ENCODE peak calls at places on chromosomes 11 and 22, in four cellular contexts. H, K, X and F are unnamed samples.

GRCh38 chr11:19073454-19074415 is 13.2 kb upstream of the MRGPRX2 start:
- DNase-seq in K (no peak), X (no peak), H (no peak), F (no peak)

GRCh38 chr11:73172992-73173656 is 31.0 kb upstream of the FCHSD2 start:
- DNase-seq in H (no peak), X (no peak), K (no peak), F (no peak)

GRCh38 chr22:32803020-32803758 is 1.7 kb downstream of the TIMP3 start:
- DNase-seq in K (no peak), H (no peak), X (peak), F (no peak)

GRCh38 chr22:44398791-44399190 is 86.0 kb upstream of the SHISAL1 start:
- DNase-seq in K (peak), X (no peak), H (no peak), F (no peak)

GRCh38 chr11:61922539-61922938 is 5.2 kb upstream of the RAB3IL1 start:
- DNase-seq in X (no peak), K (peak), H (peak), F (no peak)

GRCh38 chr22:36160499-36160942 is at the start of gene APOL3:
- DNase-seq in H (peak), X (no peak), K (peak), F (no peak)

GRCh38 chr11:99534812-99535211 is 514.1 kb downstream of the CNTN5 start:
- DNase-seq in H (no peak), K (no peak), X (no peak), F (no peak)

GRCh38 chr11:90373971-90374370 is 151.1 kb upstream of the CHORDC1 start:
- DNase-seq in X (no peak), H (no peak), K (no peak), F (no peak)

GRCh38 chr11:61742391-61742790 is 10.0 kb upstream of the MYRF start:
- DNase-seq in X (no peak), K (no peak), H (peak), F (no peak)

GRCh38 chr22:47423861-47424820 is 661.7 kb downstream of the TBC1D22A start:
- DNase-seq in H (no peak), X (no peak), K (no peak), F (no peak)

GRCh38 chr11:73189315-73189714 is 28.8 kb upstream of the P2RY2 start:
- DNase-seq in X (no peak), H (peak), K (no peak), F (no peak)

GRCh38 chr22:44697423-44698179 is 4.4 kb upstream of the PRR5 start:
- DNase-seq in K (peak), H (peak), X (peak), F (no peak)

GRCh38 chr11:123556633-123557032 is 97.8 kb downstream of the SCN3B start:
- DNase-seq in X (no peak), K (no peak), H (no peak), F (no peak)

GRCh38 chr22:44396727-44397722 is 84.3 kb upstream of the SHISAL1 start:
- DNase-seq in H (peak), X (no peak), K (peak), F (no peak)

GRCh38 chr11:79087238-79087956 is 353.4 kb downstream of the TENM4 start:
- DNase-seq in X (peak), H (no peak), K (no peak), F (no peak)

DNA sequence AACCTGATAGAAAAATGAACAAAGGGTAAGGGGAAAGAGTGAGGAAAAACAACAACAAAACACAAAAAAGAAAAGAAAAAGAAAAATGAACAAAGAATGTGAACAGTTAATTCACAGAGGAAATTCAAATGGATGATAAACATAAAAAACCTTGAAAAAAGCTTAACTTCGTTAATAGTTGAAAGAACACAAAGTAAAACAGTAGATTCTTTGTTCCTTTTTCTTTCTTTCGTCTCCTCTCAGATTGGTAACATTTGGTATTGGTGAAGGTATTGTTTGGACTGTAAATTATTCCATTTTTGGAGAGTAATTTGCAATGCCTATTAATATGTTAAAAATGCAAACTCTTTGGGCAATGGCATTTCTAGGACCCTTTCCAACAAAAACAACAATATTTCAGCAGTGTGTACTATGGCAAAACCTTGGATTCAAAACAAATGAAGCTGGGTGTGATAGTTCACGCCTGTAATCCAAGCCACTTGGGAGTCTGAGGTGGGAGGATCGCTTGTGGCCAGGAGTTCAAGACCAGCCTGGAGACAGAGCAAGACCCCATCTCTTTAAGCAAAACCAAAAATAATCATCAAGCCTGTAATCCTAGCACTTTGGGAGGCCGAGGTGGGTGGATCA is 3.3 kb upstream of the BACE1 start:
- DNase-seq in H (no peak), X (no peak), K (no peak), F (no peak)
- H3K27ac ChIP-seq in H (peak), X (no peak), K (no peak), F (no peak)

GRCh38 chr22:37638351-37639069 is 959 bp upstream of the SH3BP1 start:
- DNase-seq in X (no peak), K (no peak), H (no peak), F (no peak)

GRCh38 chr22:37641251-37641949 is 1.9 kb downstream of the SH3BP1 start:
- DNase-seq in H (no peak), X (no peak), K (no peak), F (no peak)

GRCh38 chr22:37640591-37641250 is 1.3 kb downstream of the SH3BP1 start:
- DNase-seq in K (no peak), H (no peak), X (no peak), F (no peak)

GRCh38 chr22:37639070-37639760 is at the start of gene SH3BP1:
- DNase-seq in H (no peak), X (peak), K (peak), F (no peak)

DNA sequence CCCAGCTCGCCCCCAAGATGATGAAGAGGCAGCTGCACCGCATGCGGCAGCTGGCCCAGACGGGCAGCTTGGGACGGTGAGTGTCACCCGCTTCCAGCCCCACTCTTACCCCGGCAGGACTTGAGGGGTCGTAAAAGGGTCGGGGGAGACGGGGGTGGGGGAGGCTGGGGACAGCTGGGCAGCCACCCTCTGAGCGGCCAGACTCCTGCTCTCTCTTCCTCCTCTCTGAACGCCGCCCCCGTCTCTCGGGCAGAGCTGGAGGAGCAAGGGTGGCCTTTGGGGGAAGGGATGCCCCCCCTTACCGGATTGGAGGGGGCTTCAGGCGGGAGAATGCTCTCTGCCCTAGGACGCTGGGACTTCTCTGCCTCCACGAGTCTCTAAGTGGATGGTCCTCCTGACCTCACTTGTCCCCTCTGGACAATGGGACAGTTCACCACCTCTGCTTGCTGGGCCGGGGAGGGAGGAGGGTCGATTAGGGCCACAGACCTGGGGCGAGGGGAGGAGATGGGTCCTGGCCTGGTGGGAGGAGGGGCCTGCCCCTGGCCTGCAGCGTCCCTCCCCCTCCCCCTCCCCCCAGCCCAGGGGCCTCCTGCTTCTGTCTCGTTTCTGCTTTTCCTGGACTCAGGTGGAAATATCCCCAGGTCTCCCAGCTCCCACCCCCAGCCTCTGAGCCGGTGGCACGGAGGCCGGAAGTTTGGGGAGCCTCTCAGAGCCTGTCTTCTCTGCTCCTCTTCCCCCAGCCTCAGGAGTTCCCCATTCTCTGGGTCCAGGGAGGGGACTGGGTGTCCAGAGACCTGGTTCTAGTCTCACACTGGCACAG is 512 bp downstream of the SH3BP1 start:
- DNase-seq in X (peak), K (no peak), H (no peak), F (no peak)
- H3K27ac ChIP-seq in X (no peak), K (no peak), H (no peak), F (peak)

GRCh38 chr11:47425611-47426010 is 628 bp downstream of the PSMC3 start:
- DNase-seq in H (no peak), X (peak), K (no peak), F (no peak)

GRCh38 chr11:47430524-47430923 is 4.3 kb upstream of the PSMC3 start:
- DNase-seq in H (no peak), K (no peak), X (no peak), F (no peak)

GRCh38 chr11:47431356-47432083 is 5.3 kb upstream of the PSMC3 start:
- DNase-seq in K (no peak), H (no peak), X (no peak), F (no peak)

DNA sequence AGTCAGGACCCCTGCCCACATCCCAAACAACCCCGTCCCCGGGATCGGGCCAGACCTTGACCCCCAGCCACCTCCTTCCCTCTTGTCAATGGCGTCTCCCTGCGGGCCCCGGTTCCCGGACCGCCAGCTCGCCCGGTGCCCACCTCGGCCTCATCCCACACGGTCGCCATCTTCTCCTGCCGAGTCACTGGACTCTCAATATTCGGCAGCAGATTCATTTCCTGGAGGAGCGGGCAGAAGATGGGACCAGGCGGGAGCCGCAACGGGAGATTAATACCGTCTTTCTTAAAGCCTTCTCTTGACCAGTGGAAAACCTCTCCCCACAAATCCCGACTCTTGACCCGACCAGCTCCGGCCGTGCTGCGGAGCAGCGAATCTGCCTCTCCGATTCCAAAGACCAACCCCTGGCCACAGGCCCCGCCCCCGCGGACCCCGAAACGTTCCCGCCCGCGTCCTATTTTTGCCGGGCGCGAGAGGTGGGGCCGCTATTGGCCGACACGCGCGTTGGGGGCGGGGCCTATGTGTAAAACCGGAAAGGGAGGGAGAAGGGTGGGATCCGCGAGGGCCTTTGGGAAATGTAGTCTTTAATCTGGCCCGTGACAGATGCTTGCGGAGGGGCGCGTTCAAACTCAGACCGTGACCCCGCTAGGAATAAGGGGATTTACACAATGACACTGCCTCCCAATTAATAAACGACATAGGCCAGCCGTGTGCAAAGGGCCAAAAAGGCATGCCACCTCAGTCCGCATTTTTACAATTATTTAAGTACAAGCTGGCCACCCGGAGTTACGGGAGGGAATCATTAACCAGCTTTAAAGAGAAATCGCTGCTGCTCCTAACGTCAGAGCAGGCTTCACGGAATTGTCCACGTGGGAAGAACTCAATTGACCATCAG is at the start of gene PSMC3:
- DNase-seq in K (peak), X (peak), H (peak), F (peak)
- H3K27ac ChIP-seq in K (peak), X (peak), H (peak), F (peak)

GRCh38 chr11:76654980-76655379 is 15.6 kb downstream of the LRRC32 start:
- DNase-seq in K (no peak), X (no peak), H (no peak), F (no peak)

GRCh38 chr11:76655466-76656086 is 15.0 kb downstream of the LRRC32 start:
- DNase-seq in H (no peak), K (no peak), X (no peak), F (no peak)

GRCh38 chr11:76657139-76657823 is 13.3 kb downstream of the LRRC32 start:
- DNase-seq in H (no peak), X (no peak), K (no peak), F (no peak)

GRCh38 chr11:76656571-76657081 is 13.9 kb downstream of the LRRC32 start:
- DNase-seq in K (no peak), H (no peak), X (no peak), F (no peak)

GRCh38 chr11:76656087-76656531 is 14.4 kb downstream of the LRRC32 start:
- DNase-seq in X (no peak), H (no peak), K (no peak), F (no peak)
- H3K27ac ChIP-seq in X (no peak), H (peak), K (peak), F (peak)

DNA sequence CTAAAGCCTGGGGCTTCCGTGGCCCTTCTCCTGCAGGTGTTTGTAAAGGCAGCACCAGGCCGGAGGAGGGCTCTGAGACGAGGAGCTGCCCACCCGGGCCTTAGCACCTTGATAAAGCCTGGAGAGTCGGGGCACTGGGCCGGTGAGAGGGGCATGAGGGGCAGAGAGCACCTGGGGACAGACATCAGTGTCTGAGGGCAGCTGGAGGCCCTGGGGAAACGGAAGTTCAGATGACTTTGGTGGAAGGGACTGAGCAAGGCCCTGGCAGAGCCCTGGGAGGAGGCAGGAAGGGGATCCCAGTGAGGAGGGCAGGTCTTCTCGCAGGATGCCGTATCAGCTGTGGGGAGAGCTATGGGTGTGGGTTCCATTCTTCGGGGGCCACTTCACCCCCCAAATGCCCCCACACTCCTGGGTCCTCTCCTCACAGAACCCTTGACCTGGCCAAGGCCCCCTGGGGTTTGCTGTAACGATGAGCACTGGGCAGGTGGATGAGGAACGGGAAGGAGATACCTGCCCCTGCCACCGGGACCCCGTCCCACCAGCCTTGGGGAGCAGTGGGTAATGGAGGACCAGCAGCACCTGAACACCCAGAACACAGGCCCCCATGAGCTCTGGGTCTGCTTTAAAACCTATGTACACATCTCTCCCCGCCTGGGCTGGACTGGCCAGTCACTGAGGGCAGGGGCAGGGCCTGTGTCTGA is 7.4 kb downstream of the C1QTNF6 start:
- DNase-seq in X (no peak), K (no peak), H (peak), F (no peak)
- H3K27ac ChIP-seq in X (no peak), K (no peak), H (no peak), F (no peak)

GRCh38 chr22:38441620-38442287 is 13.2 kb downstream of the KCNJ4 start:
- DNase-seq in K (no peak), X (no peak), H (no peak), F (no peak)

GRCh38 chr22:38443675-38444521 is 11.1 kb downstream of the KCNJ4 start:
- DNase-seq in K (no peak), X (no peak), H (no peak), F (no peak)

GRCh38 chr22:38440747-38441350 is 14.2 kb downstream of the KCNJ4 start:
- DNase-seq in X (no peak), H (no peak), K (no peak), F (no peak)

GRCh38 chr22:38444783-38445182 is 10.2 kb downstream of the KCNJ4 start:
- DNase-seq in H (no peak), K (no peak), X (no peak), F (no peak)

DNA sequence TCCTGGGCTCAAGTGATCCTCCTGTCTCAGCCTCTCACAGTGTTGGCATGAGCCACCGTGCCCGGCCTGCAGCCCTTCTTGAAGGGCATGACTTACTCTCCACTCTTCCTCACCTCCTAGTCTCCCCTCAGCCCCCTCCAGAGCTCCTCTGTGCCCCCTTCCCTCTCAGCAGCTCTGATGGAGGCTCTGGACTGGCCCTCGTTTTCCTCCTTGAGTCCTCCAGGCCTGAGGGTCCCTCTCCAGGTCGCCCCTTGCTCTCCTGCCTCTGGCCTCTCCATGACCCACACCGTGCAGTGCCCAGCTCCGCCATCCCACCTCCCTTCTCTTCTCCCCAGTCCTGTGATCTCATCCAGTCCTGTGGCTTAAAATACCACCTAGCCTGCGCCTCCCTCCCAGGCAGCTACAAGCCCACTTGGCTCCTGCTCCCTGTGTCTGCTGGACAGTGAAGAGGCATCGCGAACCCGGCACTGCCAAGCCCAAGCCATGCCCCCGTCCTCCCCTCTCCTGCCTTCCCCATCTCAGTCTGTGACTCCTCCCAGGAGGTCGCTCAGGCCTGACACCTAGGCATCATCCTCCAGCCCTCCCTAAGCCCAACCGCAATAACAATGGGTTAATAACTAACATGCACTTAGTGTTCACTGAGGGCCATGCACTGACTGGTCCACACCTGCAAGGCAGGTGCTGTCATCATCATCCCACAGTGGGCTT is 11.9 kb downstream of the KCNJ4 start:
- DNase-seq in H (no peak), X (no peak), K (peak), F (no peak)
- H3K27ac ChIP-seq in H (no peak), X (no peak), K (peak), F (no peak)

GRCh38 chr11:115201121-115201792 is 303.0 kb downstream of the CADM1 start:
- DNase-seq in X (no peak), K (no peak), H (no peak), F (no peak)
- H3K27ac ChIP-seq in X (no peak), K (no peak), H (no peak), F (no peak)

DNA sequence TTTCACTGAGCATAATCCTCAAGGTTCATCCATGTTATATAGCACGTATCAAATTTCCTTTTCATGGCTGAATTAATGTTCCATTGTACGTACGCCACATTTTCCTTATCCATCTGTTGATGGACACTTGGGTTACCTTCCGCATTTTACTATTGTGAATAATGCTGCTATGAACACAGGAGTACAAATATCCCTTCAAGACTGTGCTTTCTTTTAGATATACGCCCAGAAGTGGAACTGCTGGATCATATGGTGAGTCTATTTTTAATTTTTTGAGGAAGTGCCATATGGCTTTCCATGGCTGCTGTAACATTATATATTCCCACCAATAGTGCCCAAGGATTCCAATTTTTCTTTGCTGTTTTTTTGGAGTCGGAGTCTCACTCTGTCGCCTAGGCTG is 5.9 kb downstream of the MRPL40 start:
- DNase-seq in H (no peak), X (no peak), K (no peak), F (no peak)
- H3K27ac ChIP-seq in H (no peak), X (no peak), K (no peak), F (peak)